ENCODE peak calls at places on chromosome 2, in eight cellular contexts. One of them, this sample, is unnamed. For H3K9me2, the result is how much of the 10 kb centered on the place peaks cover.

GRCh38 chr2:119240311-119241204 is 16.9 kb downstream of the STEAP3 start:
- DNase-seq in GM23338: peak
- DNase-seq in GM23248: peak
- DNase-seq in Karpas-422: no peak
- DNase-seq in PC-9: peak
- DNase-seq in SK-N-SH: peak
- DNase-seq in HCT116: peak
- DNase-seq in OCI-LY7: no peak
- DNase-seq in this sample: peak

GRCh38 chr2:40130251-40130994 is 321.5 kb downstream of the SLC8A1 start:
- DNase-seq in GM23338: no peak
- DNase-seq in GM23248: peak
- DNase-seq in Karpas-422: no peak
- DNase-seq in PC-9: no peak
- DNase-seq in SK-N-SH: peak
- DNase-seq in HCT116: no peak
- DNase-seq in OCI-LY7: no peak
- DNase-seq in this sample: no peak

GRCh38 chr2:104118889-104119288 is 735.0 kb upstream of the POU3F3 start:
- DNase-seq in GM23338: peak
- DNase-seq in GM23248: no peak
- DNase-seq in Karpas-422: no peak
- DNase-seq in PC-9: no peak
- DNase-seq in SK-N-SH: no peak
- DNase-seq in HCT116: no peak
- DNase-seq in OCI-LY7: no peak
- DNase-seq in this sample: no peak

GRCh38 chr2:113233593-113234550 is 44.8 kb downstream of the PAX8 start:
- DNase-seq in GM23338: no peak
- DNase-seq in GM23248: peak
- DNase-seq in Karpas-422: peak
- DNase-seq in PC-9: peak
- DNase-seq in SK-N-SH: no peak
- DNase-seq in HCT116: no peak
- DNase-seq in OCI-LY7: peak
- DNase-seq in this sample: no peak

GRCh38 chr2:239758325-239758877 is 266.7 kb downstream of the NDUFA10 start:
- DNase-seq in GM23338: no peak
- DNase-seq in GM23248: peak
- DNase-seq in Karpas-422: no peak
- DNase-seq in PC-9: peak
- DNase-seq in SK-N-SH: no peak
- DNase-seq in HCT116: no peak
- DNase-seq in OCI-LY7: no peak
- DNase-seq in this sample: peak

GRCh38 chr2:31415421-31415820 is 879 bp upstream of the XDH start:
- DNase-seq in GM23338: no peak
- DNase-seq in GM23248: peak
- DNase-seq in Karpas-422: no peak
- DNase-seq in PC-9: no peak
- DNase-seq in SK-N-SH: no peak
- DNase-seq in HCT116: no peak
- DNase-seq in OCI-LY7: no peak
- DNase-seq in this sample: no peak

GRCh38 chr2:38187416-38188127 is 111.6 kb upstream of the CYP1B1 start:
- DNase-seq in GM23338: no peak
- DNase-seq in GM23248: peak
- DNase-seq in Karpas-422: no peak
- DNase-seq in PC-9: no peak
- DNase-seq in SK-N-SH: no peak
- DNase-seq in HCT116: no peak
- DNase-seq in OCI-LY7: no peak
- DNase-seq in this sample: peak

GRCh38 chr2:189153608-189154007 is 26.0 kb downstream of the COL5A2 start:
- DNase-seq in GM23338: no peak
- DNase-seq in GM23248: peak
- DNase-seq in Karpas-422: no peak
- DNase-seq in PC-9: no peak
- DNase-seq in SK-N-SH: no peak
- DNase-seq in HCT116: no peak
- DNase-seq in OCI-LY7: no peak
- DNase-seq in this sample: no peak

GRCh38 chr2:38146917-38147307 is 71.0 kb upstream of the CYP1B1 start:
- DNase-seq in GM23338: peak
- DNase-seq in GM23248: peak
- DNase-seq in Karpas-422: no peak
- DNase-seq in PC-9: peak
- DNase-seq in SK-N-SH: peak
- DNase-seq in HCT116: peak
- DNase-seq in OCI-LY7: no peak
- DNase-seq in this sample: peak

GRCh38 chr2:217248312-217248935 is 388.6 kb upstream of the TNP1 start:
- DNase-seq in GM23338: peak
- DNase-seq in GM23248: no peak
- DNase-seq in Karpas-422: peak
- DNase-seq in PC-9: no peak
- DNase-seq in SK-N-SH: peak
- DNase-seq in HCT116: no peak
- DNase-seq in OCI-LY7: no peak
- DNase-seq in this sample: no peak

GRCh38 chr2:30627162-30627561 is 180.1 kb downstream of the CAPN13 start:
- DNase-seq in GM23338: peak
- DNase-seq in GM23248: no peak
- DNase-seq in Karpas-422: no peak
- DNase-seq in PC-9: no peak
- DNase-seq in SK-N-SH: no peak
- DNase-seq in HCT116: no peak
- DNase-seq in OCI-LY7: no peak
- DNase-seq in this sample: no peak

GRCh38 chr2:30481323-30481800 is 34.3 kb downstream of the LCLAT1 start:
- DNase-seq in GM23338: no peak
- DNase-seq in GM23248: no peak
- DNase-seq in Karpas-422: no peak
- DNase-seq in PC-9: no peak
- DNase-seq in SK-N-SH: no peak
- DNase-seq in HCT116: no peak
- DNase-seq in OCI-LY7: no peak
- DNase-seq in this sample: no peak

DNA sequence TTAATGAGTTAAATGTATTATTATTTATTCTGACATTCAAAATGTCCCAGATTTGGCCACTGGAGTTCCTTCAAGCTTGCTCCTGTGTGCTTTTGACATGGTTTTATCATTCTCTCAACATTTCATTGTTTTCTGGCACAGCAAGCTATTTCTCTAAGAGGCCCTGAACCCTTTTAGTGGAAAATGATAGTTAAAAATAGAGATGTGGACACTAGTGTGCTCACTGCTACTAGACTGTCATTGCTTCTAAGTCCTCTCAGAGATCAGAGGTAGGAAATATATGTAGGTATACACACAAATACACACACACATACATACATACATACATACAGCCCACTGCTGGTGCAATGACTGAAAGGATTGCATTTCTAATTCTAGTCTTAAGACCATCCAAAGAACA is 25.5 kb downstream of the WDPCP start:
- DNase-seq in GM23338: no peak
- DNase-seq in GM23248: no peak
- DNase-seq in Karpas-422: no peak
- DNase-seq in PC-9: no peak
- DNase-seq in SK-N-SH: no peak
- DNase-seq in HCT116: no peak
- DNase-seq in OCI-LY7: no peak
- DNase-seq in this sample: no peak
- H3K9me2 ChIP-seq in GM23338: under half
- H3K9me2 ChIP-seq in GM23248: under half
- H3K9me2 ChIP-seq in Karpas-422: under half
- H3K9me2 ChIP-seq in PC-9: under half
- H3K9me2 ChIP-seq in SK-N-SH: under half
- H3K9me2 ChIP-seq in HCT116: under half
- H3K9me2 ChIP-seq in OCI-LY7: under half
- H3K9me2 ChIP-seq in this sample: under half

DNA sequence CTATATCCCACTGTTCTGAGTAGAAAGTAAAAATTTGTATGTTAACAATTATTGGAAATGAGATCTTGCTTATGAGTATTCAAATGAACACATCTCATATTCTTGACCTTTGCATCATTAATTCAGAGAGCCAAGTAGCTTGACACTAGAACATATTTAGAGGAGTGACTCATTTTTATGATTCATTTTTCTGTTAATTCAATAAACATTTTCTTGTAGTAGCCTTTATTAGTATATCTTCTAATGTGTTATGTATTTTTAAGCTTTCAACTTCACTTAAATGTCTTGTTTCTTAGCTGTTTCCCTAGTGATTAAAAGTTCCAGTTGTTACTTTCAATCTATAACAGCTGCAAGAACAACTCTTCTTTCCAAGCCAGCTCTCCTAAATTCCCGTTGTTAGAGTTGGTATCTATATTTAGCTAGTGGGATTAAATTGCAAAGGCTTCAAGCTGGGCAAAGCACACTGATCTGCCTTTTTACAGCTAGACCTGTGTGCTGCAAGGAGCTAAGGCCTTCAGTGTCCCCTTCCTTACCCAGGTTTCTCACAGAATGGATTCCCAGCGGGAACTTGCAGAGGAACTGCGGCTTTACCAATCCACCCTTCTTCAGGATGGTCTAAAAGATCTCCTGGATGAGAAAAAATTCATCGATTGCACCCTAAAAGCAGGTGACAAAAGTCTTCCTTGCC is at the start of gene KLHL41:
- DNase-seq in GM23338: no peak
- DNase-seq in GM23248: peak
- DNase-seq in Karpas-422: no peak
- DNase-seq in PC-9: no peak
- DNase-seq in SK-N-SH: no peak
- DNase-seq in HCT116: no peak
- DNase-seq in OCI-LY7: no peak
- DNase-seq in this sample: peak
- H3K27ac ChIP-seq in GM23338: no peak
- H3K27ac ChIP-seq in GM23248: no peak
- H3K27ac ChIP-seq in Karpas-422: no peak
- H3K27ac ChIP-seq in PC-9: no peak
- H3K27ac ChIP-seq in SK-N-SH: peak
- H3K27ac ChIP-seq in HCT116: no peak
- H3K27ac ChIP-seq in OCI-LY7: no peak
- H3K27ac ChIP-seq in this sample: peak

GRCh38 chr2:66962625-66963207 is 434.4 kb upstream of the ETAA1 start:
- DNase-seq in GM23338: no peak
- DNase-seq in GM23248: no peak
- DNase-seq in Karpas-422: no peak
- DNase-seq in PC-9: no peak
- DNase-seq in SK-N-SH: peak
- DNase-seq in HCT116: no peak
- DNase-seq in OCI-LY7: no peak
- DNase-seq in this sample: no peak
- H3K9me2 ChIP-seq in GM23338: under half
- H3K9me2 ChIP-seq in GM23248: under half
- H3K9me2 ChIP-seq in Karpas-422: under half
- H3K9me2 ChIP-seq in PC-9: under half
- H3K9me2 ChIP-seq in SK-N-SH: under half
- H3K9me2 ChIP-seq in HCT116: under half
- H3K9me2 ChIP-seq in OCI-LY7: under half
- H3K9me2 ChIP-seq in this sample: under half

DNA sequence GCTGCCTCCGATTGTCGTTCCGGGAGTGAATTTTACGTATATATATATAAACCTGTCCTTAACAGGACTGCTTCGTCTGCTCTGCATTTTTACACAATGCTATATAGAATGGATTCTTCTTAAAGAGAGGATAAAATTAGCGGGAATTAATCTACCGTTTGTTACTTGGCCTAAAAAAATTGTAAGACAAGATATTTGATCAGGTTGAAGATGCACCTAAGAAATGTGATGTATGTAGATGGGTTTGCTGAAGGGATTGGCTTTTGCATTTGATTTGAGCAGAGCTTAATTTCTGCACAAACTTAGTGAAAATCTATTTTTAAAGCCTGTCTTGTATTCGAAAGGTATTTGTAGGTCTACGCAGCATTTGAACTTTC is 966 bp downstream of the PPP1CB start:
- DNase-seq in GM23338: no peak
- DNase-seq in GM23248: no peak
- DNase-seq in Karpas-422: peak
- DNase-seq in PC-9: no peak
- DNase-seq in SK-N-SH: no peak
- DNase-seq in HCT116: no peak
- DNase-seq in OCI-LY7: no peak
- DNase-seq in this sample: no peak
- H3K27ac ChIP-seq in GM23338: peak
- H3K27ac ChIP-seq in GM23248: peak
- H3K27ac ChIP-seq in Karpas-422: peak
- H3K27ac ChIP-seq in PC-9: peak
- H3K27ac ChIP-seq in SK-N-SH: peak
- H3K27ac ChIP-seq in HCT116: peak
- H3K27ac ChIP-seq in OCI-LY7: peak
- H3K27ac ChIP-seq in this sample: peak

GRCh38 chr2:127370010-127370409 is 17.8 kb downstream of the MAP3K2 start:
- DNase-seq in GM23338: peak
- DNase-seq in GM23248: no peak
- DNase-seq in Karpas-422: no peak
- DNase-seq in PC-9: no peak
- DNase-seq in SK-N-SH: no peak
- DNase-seq in HCT116: no peak
- DNase-seq in OCI-LY7: no peak
- DNase-seq in this sample: no peak
- H3K9me2 ChIP-seq in GM23338: under half
- H3K9me2 ChIP-seq in GM23248: under half
- H3K9me2 ChIP-seq in Karpas-422: under half
- H3K9me2 ChIP-seq in PC-9: under half
- H3K9me2 ChIP-seq in SK-N-SH: under half
- H3K9me2 ChIP-seq in HCT116: under half
- H3K9me2 ChIP-seq in OCI-LY7: under half
- H3K9me2 ChIP-seq in this sample: under half

GRCh38 chr2:234826676-234827075 is 125.1 kb upstream of the SH3BP4 start:
- DNase-seq in GM23338: no peak
- DNase-seq in GM23248: no peak
- DNase-seq in Karpas-422: no peak
- DNase-seq in PC-9: no peak
- DNase-seq in SK-N-SH: no peak
- DNase-seq in HCT116: no peak
- DNase-seq in OCI-LY7: no peak
- DNase-seq in this sample: no peak

GRCh38 chr2:234821946-234822470 is 129.8 kb upstream of the SH3BP4 start:
- DNase-seq in GM23338: no peak
- DNase-seq in GM23248: peak
- DNase-seq in Karpas-422: no peak
- DNase-seq in PC-9: no peak
- DNase-seq in SK-N-SH: no peak
- DNase-seq in HCT116: no peak
- DNase-seq in OCI-LY7: no peak
- DNase-seq in this sample: no peak

GRCh38 chr2:234823877-234824376 is 127.9 kb upstream of the SH3BP4 start:
- DNase-seq in GM23338: no peak
- DNase-seq in GM23248: peak
- DNase-seq in Karpas-422: no peak
- DNase-seq in PC-9: peak
- DNase-seq in SK-N-SH: no peak
- DNase-seq in HCT116: no peak
- DNase-seq in OCI-LY7: no peak
- DNase-seq in this sample: peak

GRCh38 chr2:234827096-234827860 is 124.5 kb upstream of the SH3BP4 start:
- DNase-seq in GM23338: no peak
- DNase-seq in GM23248: no peak
- DNase-seq in Karpas-422: no peak
- DNase-seq in PC-9: peak
- DNase-seq in SK-N-SH: no peak
- DNase-seq in HCT116: no peak
- DNase-seq in OCI-LY7: no peak
- DNase-seq in this sample: no peak

GRCh38 chr2:234823196-234823876 is 128.5 kb upstream of the SH3BP4 start:
- DNase-seq in GM23338: no peak
- DNase-seq in GM23248: peak
- DNase-seq in Karpas-422: no peak
- DNase-seq in PC-9: no peak
- DNase-seq in SK-N-SH: no peak
- DNase-seq in HCT116: no peak
- DNase-seq in OCI-LY7: no peak
- DNase-seq in this sample: no peak
- H3K27ac ChIP-seq in GM23338: no peak
- H3K27ac ChIP-seq in GM23248: peak
- H3K27ac ChIP-seq in Karpas-422: no peak
- H3K27ac ChIP-seq in PC-9: peak
- H3K27ac ChIP-seq in SK-N-SH: peak
- H3K27ac ChIP-seq in HCT116: no peak
- H3K27ac ChIP-seq in OCI-LY7: no peak
- H3K27ac ChIP-seq in this sample: peak

This sample was measured in PC-3.